ENCODE peak calls at places on chromosome 21, in four cellular contexts. P is K562, V is H1, Q is GM12878. F is an unnamed sample.

GRCh38 chr21:41816583-41817165 is 49.8 kb upstream of the RIPK4 start:
- DNase-seq in Q (no peak), V (peak), P (peak), F (no peak)

GRCh38 chr21:41894922-41895557 is 15.9 kb upstream of the PRDM15 start:
- DNase-seq in Q (no peak), P (peak), V (no peak), F (no peak)

GRCh38 chr21:15063821-15064575 is 802 bp downstream of the NRIP1 start:
- DNase-seq in Q (no peak), V (no peak), P (peak), F (no peak)

GRCh38 chr21:31284797-31285397 is 59.2 kb downstream of the TIAM1 start:
- DNase-seq in Q (no peak), P (no peak), V (no peak), F (peak)

GRCh38 chr21:28089599-28090421 is 902.9 kb downstream of the LTN1 start:
- DNase-seq in Q (no peak), P (no peak), V (no peak), F (no peak)

GRCh38 chr21:42621166-42621827 is 32.1 kb upstream of the PDE9A start:
- DNase-seq in V (no peak), P (no peak), Q (no peak), F (no peak)

GRCh38 chr21:42844411-42845113 is 34.8 kb downstream of the WDR4 start:
- DNase-seq in P (no peak), V (no peak), Q (no peak), F (no peak)

GRCh38 chr21:28237661-28238060 is 755.0 kb downstream of the LTN1 start:
- DNase-seq in Q (no peak), V (no peak), P (no peak), F (no peak)

GRCh38 chr21:31752967-31753366 is 21.0 kb upstream of the SCAF4 start:
- DNase-seq in P (no peak), Q (no peak), V (no peak), F (no peak)

GRCh38 chr21:36985761-36986594 is 19.5 kb upstream of the HLCS start:
- DNase-seq in P (no peak), V (no peak), Q (no peak), F (no peak)

GRCh38 chr21:41043008-41043407 is 125.0 kb upstream of the BACE2 start:
- DNase-seq in P (no peak), V (no peak), Q (no peak), F (no peak)

GRCh38 chr21:36478207-36478701 is 1.7 kb downstream of the CLDN14 start:
- DNase-seq in V (no peak), P (no peak), Q (no peak), F (no peak)

GRCh38 chr21:37525810-37526209 is 159.2 kb downstream of the DYRK1A start:
- DNase-seq in Q (no peak), V (no peak), P (no peak), F (no peak)

GRCh38 chr21:31576428-31576827 is 83.1 kb upstream of the SOD1 start:
- DNase-seq in V (no peak), P (no peak), Q (no peak), F (no peak)

GRCh38 chr21:15682182-15682895 is 47.4 kb upstream of the USP25 start:
- DNase-seq in V (no peak), P (no peak), Q (no peak), F (no peak)

GRCh38 chr21:37536616-37537278 is 170.2 kb downstream of the DYRK1A start:
- DNase-seq in P (no peak), V (no peak), Q (no peak), F (no peak)

GRCh38 chr21:34743831-34744230 is 75.0 kb downstream of the CLIC6 start:
- DNase-seq in P (no peak), Q (no peak), V (no peak), F (peak)

GRCh38 chr21:42424848-42425602 is 21.3 kb downstream of the UBASH3A start:
- DNase-seq in Q (no peak), P (no peak), V (no peak), F (no peak)

GRCh38 chr21:41817228-41817627 is 50.4 kb upstream of the RIPK4 start:
- DNase-seq in V (no peak), Q (no peak), P (peak), F (peak)

GRCh38 chr21:27759091-27759659 is 792.3 kb upstream of the ADAMTS5 start:
- DNase-seq in P (no peak), V (peak), Q (no peak), F (no peak)

GRCh38 chr21:41142051-41142795 is 25.7 kb upstream of the BACE2 start:
- DNase-seq in Q (no peak), V (no peak), P (no peak), F (no peak)

GRCh38 chr21:41783476-41784150 is 16.8 kb upstream of the RIPK4 start:
- DNase-seq in Q (no peak), V (no peak), P (no peak), F (peak)

GRCh38 chr21:41663805-41664788 is 102.8 kb downstream of the RIPK4 start:
- DNase-seq in Q (peak), P (no peak), V (no peak), F (no peak)

GRCh38 chr21:31203371-31204054 is 140.5 kb downstream of the TIAM1 start:
- DNase-seq in P (no peak), Q (no peak), V (no peak), F (peak)

GRCh38 chr21:39575778-39576177 is 37.0 kb upstream of the B3GALT5 start:
- DNase-seq in V (no peak), P (no peak), Q (no peak), F (no peak)

GRCh38 chr21:37642493-37642892 is 273.8 kb downstream of the KCNJ6 start:
- DNase-seq in V (no peak), P (peak), Q (no peak), F (peak)

GRCh38 chr21:36454079-36454478 is 25.8 kb downstream of the CLDN14 start:
- DNase-seq in V (no peak), Q (no peak), P (no peak), F (no peak)

GRCh38 chr21:24290151-24290833 is 1317.0 kb downstream of the MRPL39 start:
- DNase-seq in P (no peak), V (no peak), Q (no peak), F (no peak)

GRCh38 chr21:41993744-41994143 is 16.4 kb downstream of the ZBTB21 start:
- DNase-seq in Q (no peak), V (no peak), P (no peak), F (no peak)

GRCh38 chr21:43323244-43324005 is 103.5 kb downstream of the SIK1 start:
- DNase-seq in Q (no peak), V (no peak), P (no peak), F (no peak)

GRCh38 chr21:37139902-37140301 is 66.8 kb downstream of the TTC3 start:
- DNase-seq in P (no peak), Q (no peak), V (no peak), F (no peak)

GRCh38 chr21:39633770-39634181 is 21.0 kb downstream of the B3GALT5 start:
- DNase-seq in V (no peak), Q (no peak), P (no peak), F (peak)

GRCh38 chr21:26490771-26491170 is 82.3 kb downstream of the CYYR1 start:
- DNase-seq in Q (no peak), V (no peak), P (no peak), F (no peak)

GRCh38 chr21:17796503-17796902 is 22.7 kb downstream of the C21orf91 start:
- DNase-seq in V (no peak), P (no peak), Q (no peak), F (no peak)
- TF ChIP-seq EGR1 in V (no peak), P (no peak), Q (no peak), F (no peak)

DNA sequence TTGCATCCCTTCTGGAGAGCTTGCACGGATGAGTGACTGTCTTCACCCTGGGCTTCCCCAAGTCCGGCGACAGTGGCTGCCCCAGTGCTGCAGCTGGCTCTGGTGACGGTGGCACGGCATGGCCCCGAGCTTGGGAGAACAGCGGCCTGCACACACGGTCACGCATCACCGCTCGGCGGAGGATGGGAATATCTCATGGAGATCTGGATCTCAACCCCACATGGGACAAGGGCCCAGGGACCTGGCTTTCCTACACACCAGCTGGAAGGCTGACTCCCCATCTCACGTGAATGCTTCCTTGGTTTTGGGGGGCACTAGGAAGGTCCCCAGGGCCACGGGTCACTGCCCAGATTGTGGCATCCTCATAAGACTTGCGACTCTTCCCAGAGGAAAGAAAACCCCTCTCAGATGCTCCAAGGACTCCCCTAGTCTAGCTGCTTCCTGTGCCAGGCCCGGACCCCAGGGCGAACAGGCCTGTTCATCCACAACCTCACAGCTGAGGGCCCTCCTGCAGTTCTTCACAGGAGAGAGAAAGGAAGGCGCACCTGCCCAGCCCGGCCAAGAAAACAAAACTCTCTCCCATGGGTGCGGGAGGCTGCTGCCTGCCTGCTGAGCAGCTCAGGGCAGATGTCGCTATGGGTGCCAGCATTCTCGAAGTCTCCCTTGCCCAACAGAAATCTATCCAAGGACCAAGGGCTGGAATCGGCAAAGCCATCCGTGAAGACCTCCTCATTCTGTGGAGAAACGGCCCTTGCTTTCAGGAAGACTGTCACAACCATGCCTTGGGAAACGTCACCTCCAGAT is 9.9 kb downstream of the CFAP410 start:
- DNase-seq in V (no peak), P (no peak), Q (no peak), F (no peak)
- TF ChIP-seq CTCF in V (no peak), P (no peak), Q (no peak), F (no peak)

GRCh38 chr21:46122241-46122671 is 24.3 kb downstream of the COL6A2 start:
- DNase-seq in Q (no peak), P (no peak), V (no peak), F (no peak)
- TF ChIP-seq EGR1 in Q (no peak), P (no peak), V (no peak), F (no peak)

GRCh38 chr21:33244082-33244780 is 14.5 kb downstream of the IFNAR2 start:
- DNase-seq in Q (no peak), P (no peak), V (no peak), F (no peak)
- TF ChIP-seq CTCF in Q (no peak), P (no peak), V (no peak), F (no peak)

GRCh38 chr21:33698088-33698487 is 55.8 kb downstream of the ITSN1 start:
- DNase-seq in V (no peak), Q (no peak), P (no peak), F (no peak)

GRCh38 chr21:33703750-33704606 is 61.7 kb downstream of the ITSN1 start:
- DNase-seq in Q (no peak), P (no peak), V (no peak), F (no peak)

GRCh38 chr21:33695785-33696184 is 53.5 kb downstream of the ITSN1 start:
- DNase-seq in Q (no peak), P (no peak), V (no peak), F (no peak)

GRCh38 chr21:33699277-33699676 is 57.0 kb downstream of the ITSN1 start:
- DNase-seq in P (no peak), Q (no peak), V (no peak), F (no peak)

GRCh38 chr21:33700491-33700890 is 58.2 kb downstream of the ITSN1 start:
- DNase-seq in Q (no peak), P (no peak), V (no peak), F (no peak)
- TF ChIP-seq EGR1 in Q (no peak), P (no peak), V (no peak), F (no peak)

F was measured in HCT116.